ENCODE peak calls at places on chromosomes 3 and 15, in ten cellular contexts. U, R, Q, I, C, Y, D, V, B and S are unnamed samples.

GRCh38 chr3:139353920-139354556 is 10.2 kb downstream of the MRPS22 start:
- DNase-seq in U (no peak), R (peak), Q (peak), I (peak), C (peak), Y (no peak), D (no peak), V (peak), B (peak), S (peak)

GRCh38 chr3:56379723-56380287 is 88.5 kb downstream of the ERC2 start:
- DNase-seq in U (no peak), R (no peak), Q (no peak), I (no peak), C (no peak), Y (no peak), D (no peak), V (no peak), B (no peak), S (no peak)

GRCh38 chr3:163056874-163057497 is 1560.4 kb downstream of the OTOL1 start:
- DNase-seq in U (no peak), R (peak), Q (peak), I (peak), C (peak), Y (no peak), D (peak), V (peak), B (peak), S (peak)

GRCh38 chr3:142907996-142908395 is 19.1 kb upstream of the PCOLCE2 start:
- DNase-seq in U (no peak), R (no peak), Q (no peak), I (no peak), C (no peak), Y (no peak), D (no peak), V (no peak), B (no peak), S (no peak)

GRCh38 chr3:138923531-138923994 is 23.4 kb downstream of the FOXL2 start:
- DNase-seq in U (peak), R (peak), Q (peak), I (peak), C (peak), Y (peak), D (peak), V (peak), B (peak), S (peak)

GRCh38 chr15:22845289-22845900 is 6.9 kb downstream of the NIPA2 start:
- DNase-seq in U (no peak), R (no peak), Q (peak), I (peak), C (no peak), Y (no peak), D (no peak), V (no peak), B (peak), S (no peak)

GRCh38 chr3:108136888-108137814 is 46.3 kb upstream of the CD47 start:
- DNase-seq in U (no peak), R (no peak), Q (no peak), I (no peak), C (no peak), Y (no peak), D (no peak), V (no peak), B (no peak), S (no peak)

GRCh38 chr3:13213911-13214846 is 140.9 kb upstream of the IQSEC1 start:
- DNase-seq in U (no peak), R (no peak), Q (no peak), I (no peak), C (no peak), Y (no peak), D (no peak), V (no peak), B (no peak), S (no peak)

GRCh38 chr3:79258479-79258878 is 509.3 kb downstream of the ROBO1 start:
- DNase-seq in U (no peak), R (no peak), Q (peak), I (no peak), C (no peak), Y (no peak), D (no peak), V (no peak), B (no peak), S (no peak)

GRCh38 chr15:60358935-60359672 is 38.7 kb downstream of the ANXA2 start:
- DNase-seq in U (no peak), R (no peak), Q (peak), I (peak), C (peak), Y (no peak), D (no peak), V (no peak), B (peak), S (no peak)

GRCh38 chr15:67085237-67085817 is 19.9 kb downstream of the SMAD3 start:
- DNase-seq in U (no peak), R (no peak), Q (peak), I (no peak), C (no peak), Y (no peak), D (no peak), V (no peak), B (no peak), S (no peak)

GRCh38 chr3:187122261-187122660 is 17.0 kb downstream of the RPL39L start:
- DNase-seq in U (no peak), R (no peak), Q (peak), I (peak), C (peak), Y (no peak), D (no peak), V (no peak), B (peak), S (no peak)

GRCh38 chr3:55488398-55489055 is 1.4 kb upstream of the WNT5A start:
- DNase-seq in U (no peak), R (no peak), Q (peak), I (peak), C (peak), Y (peak), D (no peak), V (peak), B (peak), S (peak)

DNA sequence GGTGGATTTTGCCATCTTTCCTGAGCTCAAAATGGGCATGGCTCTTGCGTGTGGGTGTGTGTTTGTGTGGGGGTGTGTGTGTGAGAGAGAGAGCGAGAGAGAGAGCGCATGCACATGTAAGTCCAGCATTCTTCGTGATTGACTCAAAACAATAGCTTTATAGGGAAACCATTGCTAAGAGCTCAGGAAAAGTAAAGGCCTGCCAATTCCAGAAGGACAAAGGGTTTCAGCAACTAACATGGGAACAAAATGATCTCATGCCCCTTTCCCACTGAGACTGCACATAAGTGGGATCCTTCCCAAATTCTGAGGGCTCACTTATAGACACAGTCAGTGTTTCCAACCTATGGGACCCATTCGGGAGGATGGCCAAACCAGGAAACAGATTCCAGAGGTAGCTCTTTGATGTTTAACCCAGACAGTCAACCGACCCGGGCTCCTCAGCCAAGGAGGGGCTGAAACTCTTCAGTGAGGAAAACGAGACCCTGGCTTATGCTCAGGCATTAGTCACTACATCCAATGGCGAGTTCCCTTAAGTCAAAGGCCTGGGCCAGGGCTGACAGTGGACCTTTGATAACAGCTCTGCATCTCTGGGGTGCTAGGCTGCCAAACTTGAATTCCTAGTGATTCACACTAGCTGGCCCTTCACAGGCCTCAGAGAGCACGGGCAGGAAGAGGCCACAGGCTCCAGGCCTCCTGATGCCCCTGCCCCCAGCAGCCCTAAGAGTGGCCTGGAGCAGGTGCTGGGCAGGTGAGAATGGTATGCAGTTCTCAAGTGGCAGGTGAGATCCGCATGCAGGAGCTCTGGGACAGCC is 305.0 kb upstream of the C2CD4B start:
- DNase-seq in U (no peak), R (no peak), Q (peak), I (peak), C (peak), Y (no peak), D (peak), V (no peak), B (peak), S (peak)
- H3K27ac ChIP-seq in U (no peak), R (no peak), Q (peak), I (peak), C (peak), Y (peak), D (peak), V (no peak), B (peak), S (no peak)

GRCh38 chr15:51089699-51090098 is 5.0 kb downstream of the TNFAIP8L3 start:
- DNase-seq in U (no peak), R (no peak), Q (peak), I (peak), C (no peak), Y (no peak), D (no peak), V (no peak), B (peak), S (no peak)
- H3K27ac ChIP-seq in U (no peak), R (no peak), Q (peak), I (no peak), C (no peak), Y (no peak), D (peak), V (no peak), B (no peak), S (no peak)

DNA sequence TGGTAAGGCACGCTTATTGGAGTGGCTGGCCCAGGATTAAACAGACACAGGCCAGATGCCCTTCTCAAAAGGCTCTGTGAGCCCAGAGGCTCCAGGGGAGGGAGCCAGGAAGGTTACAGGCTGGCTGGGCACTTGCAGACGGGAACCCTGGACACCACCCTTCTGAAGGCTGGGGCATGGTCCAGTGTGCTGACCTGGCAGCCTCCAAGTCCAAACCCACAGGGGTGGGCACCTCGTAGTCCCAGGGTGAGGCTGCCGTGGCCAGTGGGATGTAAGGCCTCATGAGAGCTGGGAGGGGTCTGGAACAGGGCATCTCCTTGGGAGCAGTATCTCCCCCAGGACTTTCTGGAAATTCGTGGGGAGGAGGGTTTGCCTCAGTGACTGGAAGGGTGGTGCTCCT is 19.6 kb downstream of the EFCC1 start:
- DNase-seq in U (no peak), R (no peak), Q (no peak), I (no peak), C (no peak), Y (peak), D (no peak), V (no peak), B (no peak), S (no peak)
- H3K27ac ChIP-seq in U (no peak), R (no peak), Q (no peak), I (no peak), C (no peak), Y (peak), D (no peak), V (no peak), B (peak), S (no peak)

DNA sequence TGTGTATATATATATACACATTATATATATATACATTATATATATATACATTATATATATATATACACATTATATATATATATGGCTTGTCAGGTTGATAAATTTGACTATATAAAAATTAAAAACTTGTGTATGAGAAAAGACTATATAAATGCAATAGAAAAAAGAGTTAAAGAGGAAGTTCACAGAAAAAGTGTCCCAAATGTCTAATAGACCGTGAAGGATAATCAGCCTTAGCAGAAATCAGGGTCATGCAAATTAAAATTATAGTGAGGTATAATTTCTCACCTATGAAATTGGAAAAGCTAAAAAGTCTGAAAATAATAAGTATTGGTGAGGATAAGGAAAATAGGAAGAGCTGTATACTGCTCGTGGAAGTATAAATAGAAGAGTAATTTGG is 51.1 kb downstream of the CHRD start:
- DNase-seq in U (no peak), R (no peak), Q (no peak), I (no peak), C (no peak), Y (no peak), D (no peak), V (no peak), B (no peak), S (no peak)
- H3K27ac ChIP-seq in U (no peak), R (no peak), Q (no peak), I (no peak), C (no peak), Y (no peak), D (no peak), V (no peak), B (no peak), S (no peak)

DNA sequence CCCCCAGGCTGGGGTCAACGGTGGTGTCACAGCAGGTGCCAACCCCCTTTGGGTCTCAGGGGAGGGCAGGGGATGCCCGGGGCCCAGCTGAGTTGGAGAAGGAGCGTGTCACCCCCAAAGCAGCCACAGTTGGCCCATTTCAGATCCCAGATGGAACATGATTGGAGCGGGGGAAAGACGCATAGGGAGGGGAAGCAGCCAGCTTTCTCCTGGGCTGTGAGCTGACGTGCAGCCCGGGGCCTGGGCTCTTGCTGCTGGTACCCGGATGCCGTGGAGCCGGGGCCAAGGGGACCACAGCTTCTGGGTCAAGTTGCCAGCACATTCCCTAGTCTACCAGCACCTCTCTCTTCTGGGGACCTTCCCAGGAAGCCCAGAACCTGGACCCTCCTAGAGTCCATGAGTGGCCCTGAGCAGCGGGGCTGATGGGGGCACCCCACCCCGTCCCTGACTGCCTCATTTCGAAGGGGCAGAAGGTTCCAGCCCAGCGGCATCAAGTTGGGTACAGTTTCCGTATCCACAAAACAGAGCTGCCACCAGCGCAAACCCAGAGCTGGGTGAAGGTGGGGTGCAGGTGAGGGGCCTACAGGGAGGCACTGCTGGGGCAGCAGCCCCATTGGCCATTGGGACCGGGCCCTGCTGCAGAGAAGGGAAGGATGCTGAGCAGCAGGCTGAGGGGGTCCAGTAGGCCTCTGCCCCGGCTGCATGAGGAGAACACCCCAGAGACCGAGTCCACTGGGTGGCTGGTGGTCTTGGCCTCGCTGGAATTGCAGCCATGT is 148.8 kb downstream of the NSMCE3 start:
- DNase-seq in U (no peak), R (no peak), Q (no peak), I (no peak), C (no peak), Y (no peak), D (no peak), V (no peak), B (no peak), S (no peak)
- H3K27ac ChIP-seq in U (no peak), R (no peak), Q (no peak), I (no peak), C (no peak), Y (no peak), D (no peak), V (no peak), B (no peak), S (no peak)

DNA sequence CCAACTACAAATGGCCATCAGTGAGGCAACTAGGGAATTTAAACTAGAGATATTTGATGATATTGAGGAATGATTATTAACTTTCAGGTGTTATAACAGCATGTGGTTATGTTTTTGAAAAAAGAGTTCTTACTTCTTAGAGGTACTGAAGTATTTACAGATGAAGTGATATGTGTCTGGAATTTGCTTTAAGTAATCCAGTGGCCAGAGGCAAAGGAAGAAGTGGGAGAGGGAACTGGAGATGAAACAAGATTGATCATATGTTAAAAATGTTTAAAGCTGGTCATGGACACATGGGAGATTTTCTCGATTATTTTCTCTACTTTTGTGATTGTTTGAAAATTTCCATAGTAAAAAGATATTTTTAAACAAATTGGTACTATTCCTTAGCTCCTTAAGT is 53.3 kb upstream of the SLCO2A1 start:
- DNase-seq in U (no peak), R (no peak), Q (peak), I (no peak), C (no peak), Y (no peak), D (no peak), V (no peak), B (no peak), S (no peak)
- H3K27ac ChIP-seq in U (no peak), R (no peak), Q (no peak), I (no peak), C (no peak), Y (no peak), D (no peak), V (no peak), B (no peak), S (no peak)

GRCh38 chr15:81111510-81112375 is 22.3 kb upstream of the CFAP161 start:
- DNase-seq in U (no peak), R (no peak), Q (peak), I (no peak), C (no peak), Y (no peak), D (no peak), V (no peak), B (no peak), S (peak)
- H3K27ac ChIP-seq in U (no peak), R (no peak), Q (no peak), I (no peak), C (no peak), Y (no peak), D (no peak), V (no peak), B (no peak), S (peak)

GRCh38 chr15:85943825-85944224 is 135.8 kb upstream of the AGBL1 start:
- DNase-seq in U (no peak), R (no peak), Q (no peak), I (no peak), C (no peak), Y (no peak), D (no peak), V (no peak), B (no peak), S (no peak)

GRCh38 chr15:85941186-85941855 is 138.3 kb upstream of the AGBL1 start:
- DNase-seq in U (no peak), R (no peak), Q (no peak), I (peak), C (no peak), Y (no peak), D (no peak), V (no peak), B (no peak), S (peak)

GRCh38 chr15:85947936-85948335 is 131.7 kb upstream of the AGBL1 start:
- DNase-seq in U (no peak), R (no peak), Q (no peak), I (no peak), C (no peak), Y (no peak), D (no peak), V (no peak), B (no peak), S (no peak)

GRCh38 chr15:85950101-85950500 is 129.6 kb upstream of the AGBL1 start:
- DNase-seq in U (no peak), R (no peak), Q (no peak), I (no peak), C (no peak), Y (no peak), D (no peak), V (peak), B (no peak), S (no peak)

GRCh38 chr15:85946986-85947385 is 132.7 kb upstream of the AGBL1 start:
- DNase-seq in U (no peak), R (no peak), Q (no peak), I (no peak), C (no peak), Y (no peak), D (no peak), V (peak), B (no peak), S (no peak)
- H3K27ac ChIP-seq in U (no peak), R (no peak), Q (no peak), I (no peak), C (no peak), Y (no peak), D (no peak), V (peak), B (no peak), S (no peak)

GRCh38 chr3:153052096-153052460 is 109.9 kb upstream of the RAP2B start:
- DNase-seq in U (no peak), R (peak), Q (peak), I (peak), C (peak), Y (no peak), D (no peak), V (no peak), B (peak), S (peak)

GRCh38 chr3:153055779-153056178 is 106.2 kb upstream of the RAP2B start:
- DNase-seq in U (no peak), R (no peak), Q (no peak), I (no peak), C (no peak), Y (no peak), D (no peak), V (no peak), B (no peak), S (no peak)

GRCh38 chr3:153051427-153052095 is 110.5 kb upstream of the RAP2B start:
- DNase-seq in U (no peak), R (peak), Q (peak), I (peak), C (peak), Y (no peak), D (no peak), V (no peak), B (peak), S (peak)

GRCh38 chr3:153055217-153055616 is 106.8 kb upstream of the RAP2B start:
- DNase-seq in U (no peak), R (no peak), Q (no peak), I (no peak), C (no peak), Y (no peak), D (no peak), V (no peak), B (no peak), S (no peak)

DNA sequence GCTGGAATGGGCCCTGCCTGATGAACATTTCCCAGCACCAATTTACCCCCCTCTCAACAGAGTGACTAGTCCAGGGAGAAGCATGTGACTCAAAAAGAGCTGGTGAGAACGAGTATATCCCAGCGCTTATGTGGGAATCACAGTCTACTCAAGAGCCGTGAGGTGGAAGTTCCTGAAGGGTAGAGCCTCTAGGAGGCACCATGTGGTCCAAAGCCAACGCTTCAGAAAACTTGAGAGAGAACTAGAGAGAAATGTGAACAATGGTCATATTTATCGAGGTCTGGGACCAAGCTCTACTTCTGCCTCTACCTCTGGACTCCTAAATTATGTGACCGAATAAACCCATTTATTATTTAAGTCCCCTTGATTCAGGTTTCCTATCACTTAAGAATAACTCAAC is 111.0 kb upstream of the RAP2B start:
- DNase-seq in U (no peak), R (no peak), Q (no peak), I (no peak), C (no peak), Y (no peak), D (no peak), V (no peak), B (no peak), S (peak)
- H3K27ac ChIP-seq in U (no peak), R (no peak), Q (peak), I (peak), C (peak), Y (no peak), D (no peak), V (no peak), B (no peak), S (peak)

GRCh38 chr3:171797873-171798272 is 12.4 kb downstream of the PLD1 start:
- DNase-seq in U (no peak), R (no peak), Q (no peak), I (no peak), C (no peak), Y (no peak), D (no peak), V (no peak), B (no peak), S (no peak)
- H3K27ac ChIP-seq in U (no peak), R (peak), Q (no peak), I (no peak), C (peak), Y (no peak), D (no peak), V (no peak), B (no peak), S (no peak)